ENCODE peak calls at places on chromosomes 13 and 19, in eight cellular contexts. G, M, H, A, R, P, Q and W are unnamed samples.

GRCh38 chr13:113205428-113205931 is 3.0 kb downstream of the PCID2 start:
- DNase-seq in G (no peak), M (peak), H (no peak), A (no peak), R (no peak), P (peak), Q (no peak), W (no peak)

GRCh38 chr19:46031781-46032596 is 8.8 kb downstream of the IGFL4 start:
- DNase-seq in G (no peak), M (no peak), H (no peak), A (no peak), R (no peak), P (no peak), Q (no peak), W (no peak)

GRCh38 chr13:52405767-52406494 is at the start of gene THSD1:
- DNase-seq in G (no peak), M (peak), H (peak), A (peak), R (peak), P (peak), Q (peak), W (no peak)

GRCh38 chr19:571127-571974 is 1.0 kb upstream of the BSG start:
- DNase-seq in G (no peak), M (peak), H (no peak), A (peak), R (peak), P (peak), Q (no peak), W (no peak)

GRCh38 chr13:74409551-74409950 is 275.3 kb upstream of the KLF12 start:
- DNase-seq in G (no peak), M (no peak), H (no peak), A (no peak), R (no peak), P (no peak), Q (no peak), W (no peak)

GRCh38 chr13:110616103-110617101 is 1.1 kb downstream of the NAXD start:
- DNase-seq in G (peak), M (peak), H (no peak), A (no peak), R (peak), P (peak), Q (peak), W (no peak)

GRCh38 chr13:29336356-29336755 is 259.1 kb downstream of the SLC7A1 start:
- DNase-seq in G (no peak), M (no peak), H (no peak), A (no peak), R (no peak), P (no peak), Q (no peak), W (no peak)

GRCh38 chr13:47332149-47332548 is 435.3 kb upstream of the HTR2A start:
- DNase-seq in G (no peak), M (no peak), H (no peak), A (no peak), R (no peak), P (peak), Q (no peak), W (no peak)

GRCh38 chr19:18439025-18439909 is 1.3 kb upstream of the ISYNA1 start:
- DNase-seq in G (no peak), M (no peak), H (no peak), A (no peak), R (no peak), P (peak), Q (no peak), W (no peak)

GRCh38 chr13:82330499-82330898 is 1551.8 kb downstream of the SLITRK1 start:
- DNase-seq in G (no peak), M (peak), H (no peak), A (no peak), R (no peak), P (no peak), Q (no peak), W (no peak)

GRCh38 chr19:23774156-23774971 is 15.7 kb upstream of the ZNF681 start:
- DNase-seq in G (no peak), M (no peak), H (no peak), A (no peak), R (no peak), P (no peak), Q (no peak), W (no peak)

GRCh38 chr19:1132625-1133383 is 29.0 kb downstream of the GPX4 start:
- DNase-seq in G (no peak), M (no peak), H (no peak), A (no peak), R (no peak), P (no peak), Q (no peak), W (no peak)

GRCh38 chr13:66586489-66586888 is 643.6 kb downstream of the PCDH9 start:
- DNase-seq in G (no peak), M (no peak), H (no peak), A (no peak), R (no peak), P (no peak), Q (no peak), W (no peak)

GRCh38 chr13:109547942-109548860 is 238.2 kb downstream of the IRS2 start:
- DNase-seq in G (no peak), M (no peak), H (no peak), A (no peak), R (no peak), P (no peak), Q (no peak), W (no peak)

GRCh38 chr13:23681253-23681652 is 111.0 kb downstream of the TNFRSF19 start:
- DNase-seq in G (no peak), M (no peak), H (no peak), A (no peak), R (no peak), P (peak), Q (no peak), W (no peak)

GRCh38 chr19:16200038-16200775 is 2.5 kb downstream of the AP1M1 start:
- DNase-seq in G (no peak), M (no peak), H (no peak), A (no peak), R (peak), P (peak), Q (no peak), W (no peak)

GRCh38 chr13:45162821-45163220 is 38.0 kb downstream of the KCTD4 start:
- DNase-seq in G (peak), M (peak), H (no peak), A (no peak), R (no peak), P (peak), Q (peak), W (no peak)

GRCh38 chr13:23488442-23488841 is 54.9 kb upstream of the SACS start:
- DNase-seq in G (no peak), M (peak), H (no peak), A (no peak), R (no peak), P (peak), Q (no peak), W (no peak)

GRCh38 chr19:16942583-16942982 is 53.8 kb downstream of the F2RL3 start:
- DNase-seq in G (no peak), M (no peak), H (no peak), A (no peak), R (no peak), P (no peak), Q (no peak), W (no peak)

GRCh38 chr19:1102407-1103106 is 1.2 kb upstream of the GPX4 start:
- DNase-seq in G (peak), M (peak), H (peak), A (no peak), R (no peak), P (peak), Q (no peak), W (no peak)

GRCh38 chr13:24407844-24408243 is 98.5 kb downstream of the C1QTNF9 start:
- DNase-seq in G (no peak), M (no peak), H (no peak), A (no peak), R (no peak), P (no peak), Q (no peak), W (no peak)

GRCh38 chr13:52926971-52927370 is 78.5 kb upstream of the PCDH8 start:
- DNase-seq in G (no peak), M (no peak), H (no peak), A (no peak), R (no peak), P (no peak), Q (no peak), W (no peak)

GRCh38 chr13:49220035-49220855 is at the start of gene MLNR:
- DNase-seq in G (no peak), M (peak), H (no peak), A (peak), R (peak), P (no peak), Q (peak), W (no peak)

GRCh38 chr19:38551450-38551813 is 66.3 kb downstream of the MAP4K1 start:
- DNase-seq in G (no peak), M (no peak), H (no peak), A (no peak), R (no peak), P (no peak), Q (no peak), W (no peak)

GRCh38 chr13:61880576-61881283 is 465.1 kb upstream of the PCDH20 start:
- DNase-seq in G (peak), M (peak), H (no peak), A (no peak), R (no peak), P (peak), Q (no peak), W (no peak)

GRCh38 chr13:44814836-44815235 is 174.4 kb downstream of the NUFIP1 start:
- DNase-seq in G (no peak), M (no peak), H (no peak), A (no peak), R (no peak), P (no peak), Q (no peak), W (no peak)

GRCh38 chr19:30070970-30071632 is 129.1 kb downstream of the URI1 start:
- DNase-seq in G (no peak), M (no peak), H (no peak), A (no peak), R (peak), P (no peak), Q (no peak), W (no peak)

GRCh38 chr13:28626266-28626665 is 32.7 kb upstream of the POMP start:
- DNase-seq in G (no peak), M (no peak), H (no peak), A (no peak), R (no peak), P (no peak), Q (no peak), W (no peak)

GRCh38 chr13:45119469-45119989 is 781 bp upstream of the GTF2F2 start:
- DNase-seq in G (no peak), M (no peak), H (no peak), A (no peak), R (no peak), P (peak), Q (no peak), W (no peak)

DNA sequence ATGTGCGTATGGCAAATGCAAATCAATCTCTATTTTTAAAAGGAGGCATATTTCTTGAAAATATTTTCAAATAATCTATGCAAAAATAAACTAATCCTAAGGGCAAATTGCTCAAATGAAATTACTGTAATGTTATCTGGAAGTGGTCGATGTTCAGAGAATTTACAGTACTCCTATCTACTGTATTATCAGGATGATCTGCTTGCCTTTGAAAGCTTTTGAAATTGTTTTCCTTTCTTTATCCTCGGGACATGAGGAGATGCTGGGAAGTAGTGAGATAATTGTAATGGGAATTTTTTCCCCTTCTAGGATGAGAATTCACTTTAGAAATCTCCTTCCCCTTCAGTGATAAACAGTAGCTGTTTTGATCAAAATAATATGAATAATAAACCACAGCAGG is 577.2 kb upstream of the MIR17HG start:
- DNase-seq in G (no peak), M (no peak), H (no peak), A (no peak), R (no peak), P (no peak), Q (no peak), W (no peak)
- TF ChIP-seq POLR2A in G (no peak), M (no peak), H (no peak), A (no peak), R (no peak), P (no peak), Q (no peak), W (no peak)

DNA sequence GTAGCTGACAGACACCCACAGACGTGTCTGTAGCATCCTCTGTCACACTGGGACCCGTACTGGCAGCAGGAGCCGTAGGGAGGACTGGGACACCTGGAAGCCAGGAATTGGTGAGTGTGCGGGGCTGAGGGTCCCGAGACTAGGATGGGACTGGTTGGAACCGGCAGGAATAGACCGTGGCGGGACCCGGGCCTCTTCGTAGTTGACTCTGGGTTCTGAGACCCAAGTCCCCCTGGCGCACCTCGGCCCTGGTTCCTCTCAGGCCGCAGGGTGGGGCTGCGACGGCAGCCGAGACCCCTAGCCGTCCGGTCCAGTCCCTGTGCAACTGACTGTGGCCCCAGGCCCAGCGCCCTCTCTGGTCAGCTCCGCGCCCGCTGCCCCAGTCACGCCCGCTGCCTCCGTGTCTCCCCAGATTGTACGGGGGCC is 64.7 kb downstream of the ZNF823 start:
- DNase-seq in G (no peak), M (no peak), H (no peak), A (no peak), R (no peak), P (no peak), Q (no peak), W (no peak)
- H3K4me3 ChIP-seq in G (no peak), M (no peak), H (peak), A (peak), R (peak), P (peak), Q (no peak), W (peak)

DNA sequence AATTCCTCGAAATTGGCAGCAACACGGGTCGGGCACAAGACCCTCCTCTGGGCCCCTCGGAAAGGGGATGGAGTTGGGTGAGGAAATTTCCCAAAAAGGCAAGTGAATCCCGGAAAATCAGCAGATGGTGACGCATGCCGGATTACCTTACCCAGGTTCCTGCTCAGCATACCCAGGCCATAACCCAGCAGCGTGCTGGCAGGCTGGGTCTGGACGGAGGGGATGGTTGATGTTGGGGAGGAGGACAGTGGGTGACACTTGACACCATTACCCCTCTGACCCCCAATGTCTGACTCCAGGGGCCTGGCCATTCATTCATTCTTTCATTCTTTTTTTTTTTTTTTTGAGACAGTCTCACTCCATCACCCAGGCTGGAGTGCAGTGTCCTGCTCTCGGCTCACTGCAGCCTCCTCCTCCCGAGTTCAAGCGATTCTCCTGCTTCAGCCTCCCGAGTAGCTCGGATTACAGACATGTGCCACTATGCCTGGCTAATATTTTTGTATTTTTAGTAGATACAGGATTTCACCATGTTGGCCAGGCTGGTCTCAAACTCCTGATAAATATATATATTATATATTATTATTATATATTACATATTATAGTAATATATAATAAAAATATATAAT is 794 bp downstream of the PVR start:
- DNase-seq in G (no peak), M (peak), H (no peak), A (no peak), R (peak), P (peak), Q (peak), W (no peak)
- H3K27ac ChIP-seq in G (peak), M (peak), H (peak), A (peak), R (peak), P (peak), Q (peak), W (peak)

GRCh38 chr19:58353717-58354477 is 605 bp upstream of the A1BG start:
- DNase-seq in G (no peak), M (no peak), H (no peak), A (no peak), R (no peak), P (no peak), Q (no peak), W (no peak)
- TF ChIP-seq POLR2A in G (no peak), M (no peak), H (no peak), A (no peak), R (no peak), P (no peak), Q (no peak), W (no peak)

DNA sequence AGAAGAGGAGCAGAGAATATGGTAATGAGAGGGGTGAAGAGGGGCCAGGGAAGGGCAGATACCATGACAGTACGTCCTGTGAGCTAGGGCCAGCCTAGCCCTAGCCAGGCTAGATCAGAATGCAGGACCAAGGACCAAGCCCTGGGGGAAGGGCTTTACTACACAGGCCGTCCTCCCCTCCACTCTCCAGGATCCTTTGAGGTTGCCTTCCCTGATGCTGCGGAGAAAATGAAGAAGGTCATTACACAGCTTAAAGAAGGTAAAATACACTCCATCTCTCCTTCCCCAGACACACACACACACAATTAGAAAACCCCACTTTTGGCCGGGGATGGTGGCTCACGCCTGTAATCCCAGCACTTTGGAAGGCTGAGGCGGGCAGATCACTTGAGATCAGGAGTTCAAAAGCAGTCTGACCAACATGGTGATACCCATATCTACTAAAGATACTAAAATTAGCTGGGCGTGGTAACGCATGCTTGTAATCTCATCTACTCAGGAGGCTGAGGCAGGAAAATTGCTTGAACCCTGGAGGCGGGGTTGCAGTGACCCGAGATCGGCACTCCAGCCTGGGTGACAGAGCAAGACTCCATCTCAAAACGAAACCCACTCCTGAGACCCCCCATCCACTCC is 8.5 kb downstream of the SPACA6 start:
- DNase-seq in G (no peak), M (no peak), H (no peak), A (no peak), R (no peak), P (no peak), Q (no peak), W (no peak)
- H3K4me3 ChIP-seq in G (no peak), M (no peak), H (no peak), A (no peak), R (no peak), P (no peak), Q (no peak), W (no peak)

DNA sequence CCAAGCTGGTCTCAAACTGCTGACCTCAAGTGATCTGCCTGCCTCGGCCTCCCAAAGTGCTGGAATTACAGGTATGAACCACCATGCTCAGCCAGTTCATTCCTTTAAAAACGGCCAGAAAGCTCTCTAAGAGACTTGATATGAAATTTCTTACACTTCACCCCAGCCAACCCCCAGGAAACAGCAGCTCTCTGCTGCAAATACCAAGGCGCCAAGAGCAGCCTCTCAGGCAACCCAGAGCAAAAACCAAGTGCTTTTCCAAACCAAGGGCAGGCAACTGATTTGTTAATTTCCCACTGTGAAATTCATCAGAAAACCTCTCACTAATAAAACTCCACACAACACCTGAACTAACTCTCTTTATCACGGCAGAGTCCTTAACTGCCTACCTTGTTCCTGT is 44.9 kb downstream of the LATS2 start:
- DNase-seq in G (no peak), M (no peak), H (no peak), A (no peak), R (no peak), P (no peak), Q (no peak), W (no peak)
- H3K27ac ChIP-seq in G (peak), M (peak), H (peak), A (peak), R (peak), P (peak), Q (peak), W (peak)